ENCODE peak calls at places on chromosomes 11 and 22, in five cellular contexts. One of them, this sample, is unnamed.

GRCh38 chr11:130533113-130533803 is 84.8 kb downstream of the ADAMTS15 start:
- DNase-seq in heart left ventricle: no peak
- DNase-seq in stomach: no peak
- DNase-seq in HCT116: no peak
- DNase-seq in endothelial cell of umbilical vein: no peak
- DNase-seq in this sample: no peak

GRCh38 chr11:46055371-46055770 is 65.9 kb downstream of the PHF21A start:
- DNase-seq in HCT116: no peak
- DNase-seq in endothelial cell of umbilical vein: no peak
- DNase-seq in heart left ventricle: no peak
- DNase-seq in stomach: no peak
- DNase-seq in this sample: no peak

GRCh38 chr11:72599325-72600117 is 74.7 kb downstream of the PDE2A start:
- DNase-seq in stomach: no peak
- DNase-seq in endothelial cell of umbilical vein: no peak
- DNase-seq in HCT116: no peak
- DNase-seq in heart left ventricle: no peak
- DNase-seq in this sample: no peak

GRCh38 chr11:26987726-26988125 is 6.2 kb upstream of the FIBIN start:
- DNase-seq in stomach: no peak
- DNase-seq in heart left ventricle: no peak
- DNase-seq in HCT116: no peak
- DNase-seq in endothelial cell of umbilical vein: no peak
- DNase-seq in this sample: no peak

GRCh38 chr22:26169312-26170111 is at the start of gene SEZ6L:
- DNase-seq in HCT116: no peak
- DNase-seq in endothelial cell of umbilical vein: no peak
- DNase-seq in stomach: no peak
- DNase-seq in heart left ventricle: no peak
- DNase-seq in this sample: no peak

GRCh38 chr11:96744697-96745096 is 354.9 kb downstream of the JRKL start:
- DNase-seq in heart left ventricle: no peak
- DNase-seq in stomach: no peak
- DNase-seq in endothelial cell of umbilical vein: no peak
- DNase-seq in HCT116: no peak
- DNase-seq in this sample: no peak

GRCh38 chr11:75898871-75899270 is 83.9 kb downstream of the UVRAG start:
- DNase-seq in stomach: no peak
- DNase-seq in heart left ventricle: no peak
- DNase-seq in endothelial cell of umbilical vein: no peak
- DNase-seq in HCT116: no peak
- DNase-seq in this sample: no peak

GRCh38 chr11:8375932-8376331 is 112.3 kb upstream of the LMO1 start:
- DNase-seq in heart left ventricle: no peak
- DNase-seq in endothelial cell of umbilical vein: no peak
- DNase-seq in HCT116: no peak
- DNase-seq in stomach: no peak
- DNase-seq in this sample: no peak

GRCh38 chr22:32775957-32776356 is 25.5 kb upstream of the TIMP3 start:
- DNase-seq in heart left ventricle: no peak
- DNase-seq in endothelial cell of umbilical vein: no peak
- DNase-seq in HCT116: no peak
- DNase-seq in stomach: no peak
- DNase-seq in this sample: peak

GRCh38 chr11:24064309-24064903 is 432.4 kb upstream of the LUZP2 start:
- DNase-seq in HCT116: no peak
- DNase-seq in endothelial cell of umbilical vein: no peak
- DNase-seq in heart left ventricle: no peak
- DNase-seq in stomach: no peak
- DNase-seq in this sample: no peak

GRCh38 chr11:20594274-20595061 is 4.9 kb upstream of the SLC6A5 start:
- DNase-seq in HCT116: no peak
- DNase-seq in endothelial cell of umbilical vein: no peak
- DNase-seq in heart left ventricle: no peak
- DNase-seq in stomach: no peak
- DNase-seq in this sample: no peak

GRCh38 chr11:121670792-121671275 is 218.1 kb upstream of the SORL1-AS1 start:
- DNase-seq in endothelial cell of umbilical vein: no peak
- DNase-seq in heart left ventricle: no peak
- DNase-seq in stomach: no peak
- DNase-seq in HCT116: no peak
- DNase-seq in this sample: no peak

GRCh38 chr22:23113067-23113846 is 28.5 kb downstream of the RSPH14 start:
- DNase-seq in heart left ventricle: no peak
- DNase-seq in HCT116: no peak
- DNase-seq in stomach: no peak
- DNase-seq in endothelial cell of umbilical vein: no peak
- DNase-seq in this sample: no peak

GRCh38 chr11:108591893-108592292 is 1.7 kb downstream of the EXPH5 start:
- DNase-seq in stomach: no peak
- DNase-seq in HCT116: no peak
- DNase-seq in endothelial cell of umbilical vein: no peak
- DNase-seq in heart left ventricle: no peak
- DNase-seq in this sample: no peak

GRCh38 chr11:113351061-113351460 is 36.5 kb upstream of the ANKK1 start:
- DNase-seq in endothelial cell of umbilical vein: no peak
- DNase-seq in heart left ventricle: no peak
- DNase-seq in HCT116: no peak
- DNase-seq in stomach: no peak
- DNase-seq in this sample: no peak

GRCh38 chr11:121194731-121195596 is 93.9 kb downstream of the TECTA start:
- DNase-seq in heart left ventricle: no peak
- DNase-seq in HCT116: peak
- DNase-seq in endothelial cell of umbilical vein: peak
- DNase-seq in stomach: peak
- DNase-seq in this sample: peak

GRCh38 chr22:39317084-39317755 is 2.2 kb downstream of the RPL3 start:
- DNase-seq in endothelial cell of umbilical vein: no peak
- DNase-seq in HCT116: no peak
- DNase-seq in stomach: no peak
- DNase-seq in heart left ventricle: no peak
- DNase-seq in this sample: peak

GRCh38 chr11:68932933-68933577 is 29.4 kb downstream of the IGHMBP2 start:
- DNase-seq in heart left ventricle: no peak
- DNase-seq in stomach: no peak
- DNase-seq in HCT116: no peak
- DNase-seq in endothelial cell of umbilical vein: no peak
- DNase-seq in this sample: no peak

GRCh38 chr11:116642902-116643301 is 129.9 kb downstream of the BUD13 start:
- DNase-seq in HCT116: no peak
- DNase-seq in heart left ventricle: no peak
- DNase-seq in stomach: no peak
- DNase-seq in endothelial cell of umbilical vein: no peak
- DNase-seq in this sample: no peak

GRCh38 chr11:96464695-96465307 is 75.0 kb downstream of the JRKL start:
- DNase-seq in stomach: no peak
- DNase-seq in heart left ventricle: no peak
- DNase-seq in HCT116: peak
- DNase-seq in endothelial cell of umbilical vein: peak
- DNase-seq in this sample: peak

GRCh38 chr11:14124345-14124744 is 161.8 kb downstream of the SPON1 start:
- DNase-seq in heart left ventricle: no peak
- DNase-seq in endothelial cell of umbilical vein: no peak
- DNase-seq in stomach: no peak
- DNase-seq in HCT116: no peak
- DNase-seq in this sample: no peak

GRCh38 chr11:15977116-15977515 is 379.2 kb downstream of the SOX6 start:
- DNase-seq in HCT116: no peak
- DNase-seq in stomach: no peak
- DNase-seq in endothelial cell of umbilical vein: no peak
- DNase-seq in heart left ventricle: no peak
- DNase-seq in this sample: no peak

GRCh38 chr11:121067912-121068652 is 33.0 kb upstream of the TECTA start:
- DNase-seq in stomach: no peak
- DNase-seq in heart left ventricle: no peak
- DNase-seq in endothelial cell of umbilical vein: no peak
- DNase-seq in HCT116: no peak
- DNase-seq in this sample: no peak

GRCh38 chr11:116558504-116559252 is 214.1 kb downstream of the BUD13 start:
- DNase-seq in endothelial cell of umbilical vein: peak
- DNase-seq in HCT116: no peak
- DNase-seq in stomach: no peak
- DNase-seq in heart left ventricle: no peak
- DNase-seq in this sample: no peak

GRCh38 chr11:63567044-63567840 is 4.1 kb upstream of the PLAAT2 start:
- DNase-seq in heart left ventricle: peak
- DNase-seq in HCT116: peak
- DNase-seq in stomach: no peak
- DNase-seq in endothelial cell of umbilical vein: peak
- DNase-seq in this sample: peak

GRCh38 chr22:32395107-32395506 is 16.9 kb downstream of the RTCB start:
- DNase-seq in stomach: no peak
- DNase-seq in endothelial cell of umbilical vein: no peak
- DNase-seq in heart left ventricle: no peak
- DNase-seq in HCT116: no peak
- DNase-seq in this sample: no peak

GRCh38 chr11:70567680-70568503 is 169.6 kb downstream of the CTTN start:
- DNase-seq in stomach: no peak
- DNase-seq in heart left ventricle: peak
- DNase-seq in endothelial cell of umbilical vein: no peak
- DNase-seq in HCT116: no peak
- DNase-seq in this sample: no peak

GRCh38 chr11:128406365-128406706 is 181.0 kb downstream of the ETS1 start:
- DNase-seq in heart left ventricle: no peak
- DNase-seq in endothelial cell of umbilical vein: no peak
- DNase-seq in HCT116: no peak
- DNase-seq in stomach: no peak
- DNase-seq in this sample: no peak

GRCh38 chr22:39514373-39514973 is 5.9 kb upstream of the ATF4 start:
- DNase-seq in endothelial cell of umbilical vein: peak
- DNase-seq in stomach: peak
- DNase-seq in heart left ventricle: no peak
- DNase-seq in HCT116: no peak
- DNase-seq in this sample: peak

GRCh38 chr11:66407651-66408050 is 13.2 kb upstream of the NPAS4 start:
- DNase-seq in heart left ventricle: no peak
- DNase-seq in HCT116: no peak
- DNase-seq in endothelial cell of umbilical vein: no peak
- DNase-seq in stomach: no peak
- DNase-seq in this sample: no peak

GRCh38 chr11:66410191-66410590 is 10.6 kb upstream of the NPAS4 start:
- DNase-seq in heart left ventricle: no peak
- DNase-seq in endothelial cell of umbilical vein: no peak
- DNase-seq in HCT116: no peak
- DNase-seq in stomach: no peak
- DNase-seq in this sample: no peak

GRCh38 chr11:66411323-66411722 is 9.5 kb upstream of the NPAS4 start:
- DNase-seq in endothelial cell of umbilical vein: no peak
- DNase-seq in heart left ventricle: no peak
- DNase-seq in stomach: no peak
- DNase-seq in HCT116: no peak
- DNase-seq in this sample: no peak

GRCh38 chr11:66409226-66409625 is 11.6 kb upstream of the NPAS4 start:
- DNase-seq in HCT116: no peak
- DNase-seq in stomach: no peak
- DNase-seq in heart left ventricle: no peak
- DNase-seq in endothelial cell of umbilical vein: no peak
- DNase-seq in this sample: no peak

GRCh38 chr11:66408488-66409214 is 12.2 kb upstream of the NPAS4 start:
- DNase-seq in endothelial cell of umbilical vein: peak
- DNase-seq in heart left ventricle: peak
- DNase-seq in HCT116: peak
- DNase-seq in stomach: peak
- DNase-seq in this sample: peak
- TF ChIP-seq POLR2A in endothelial cell of umbilical vein: no peak
- TF ChIP-seq POLR2A in heart left ventricle: no peak
- TF ChIP-seq POLR2A in HCT116: no peak
- TF ChIP-seq POLR2A in stomach: no peak
- TF ChIP-seq POLR2A in this sample: no peak

GRCh38 chr22:20811971-20812660 is 38.2 kb downstream of the SERPIND1 start:
- DNase-seq in endothelial cell of umbilical vein: no peak
- DNase-seq in stomach: no peak
- DNase-seq in HCT116: no peak
- DNase-seq in heart left ventricle: no peak
- DNase-seq in this sample: no peak
- TF ChIP-seq POLR2A in endothelial cell of umbilical vein: no peak
- TF ChIP-seq POLR2A in stomach: no peak
- TF ChIP-seq POLR2A in HCT116: no peak
- TF ChIP-seq POLR2A in heart left ventricle: no peak
- TF ChIP-seq POLR2A in this sample: no peak

DNA sequence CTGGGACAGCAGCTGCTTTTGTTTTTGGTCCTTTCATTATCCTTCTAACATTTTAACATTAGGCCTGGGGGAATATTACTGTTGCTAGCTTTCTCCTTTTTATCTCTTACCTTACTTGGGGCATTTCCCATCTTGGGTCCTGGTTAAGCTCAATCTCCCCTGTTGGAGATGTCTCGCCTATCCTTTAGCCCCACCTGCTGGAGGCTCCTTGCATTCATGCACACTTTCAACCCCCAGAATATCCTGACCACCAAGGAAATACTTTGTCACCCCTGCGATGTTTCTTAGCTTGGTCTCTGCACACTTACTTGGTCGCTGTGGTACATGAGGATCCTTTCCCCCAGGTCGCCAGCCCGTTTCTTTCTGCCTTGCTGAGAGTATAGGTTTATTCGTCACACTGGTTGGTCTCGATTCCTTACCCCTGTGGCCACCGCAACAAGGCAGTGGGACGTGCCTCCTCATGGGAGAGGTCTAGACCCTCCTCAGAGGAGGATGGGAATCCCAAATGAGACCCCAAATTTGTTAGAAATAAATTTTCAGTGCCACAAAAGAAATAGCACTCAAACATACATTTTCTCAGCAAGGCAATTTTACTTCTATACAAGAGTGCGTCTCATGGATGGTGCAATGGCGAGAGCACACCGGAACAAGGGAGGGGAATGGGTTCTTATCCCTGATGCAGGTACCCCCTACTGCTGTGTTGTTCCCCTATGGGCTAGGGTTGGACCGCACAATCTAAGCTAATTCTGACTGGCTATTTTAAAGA is 5.4 kb upstream of the TXN2 start:
- DNase-seq in heart left ventricle: peak
- DNase-seq in endothelial cell of umbilical vein: peak
- DNase-seq in stomach: peak
- DNase-seq in HCT116: no peak
- DNase-seq in this sample: peak
- TF ChIP-seq POLR2A in heart left ventricle: no peak
- TF ChIP-seq POLR2A in endothelial cell of umbilical vein: no peak
- TF ChIP-seq POLR2A in stomach: no peak
- TF ChIP-seq POLR2A in HCT116: no peak
- TF ChIP-seq POLR2A in this sample: no peak

DNA sequence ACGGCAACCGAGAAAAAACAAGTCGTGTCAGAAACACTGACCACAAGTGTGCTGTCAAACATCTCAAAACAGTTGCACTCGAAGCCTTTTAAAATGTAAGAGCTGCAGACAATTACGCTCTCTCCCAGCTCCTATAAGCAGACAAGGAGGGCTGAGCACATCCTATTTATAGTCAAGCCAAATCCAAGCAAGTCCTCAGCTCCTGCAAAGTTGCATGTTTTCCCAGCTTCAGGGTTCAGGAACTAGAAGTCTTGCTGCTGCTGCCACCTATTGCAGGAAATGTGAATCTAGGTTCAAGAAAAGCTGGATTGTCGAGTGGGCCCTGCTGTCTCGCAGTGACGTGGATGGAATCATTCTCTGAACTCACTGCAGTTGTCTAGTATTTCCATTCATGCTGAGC is 15.5 kb downstream of the EFCAB6 start:
- DNase-seq in heart left ventricle: no peak
- DNase-seq in endothelial cell of umbilical vein: no peak
- DNase-seq in HCT116: peak
- DNase-seq in stomach: no peak
- DNase-seq in this sample: no peak
- TF ChIP-seq POLR2A in heart left ventricle: no peak
- TF ChIP-seq POLR2A in endothelial cell of umbilical vein: no peak
- TF ChIP-seq POLR2A in HCT116: no peak
- TF ChIP-seq POLR2A in stomach: no peak
- TF ChIP-seq POLR2A in this sample: no peak